ENCODE peak calls at places on chromosomes 11 and 22, in four cellular contexts. V is endothelial cell of umbilical vein, J is fibroblast of lung, Q is MM.1S. K is an unnamed sample.

GRCh38 chr22:49827853-49828598 is at the start of gene BRD1:
- DNase-seq in J (peak), Q (peak), V (peak), K (peak)

GRCh38 chr22:48951836-48952235 is 875.8 kb downstream of the BRD1 start:
- DNase-seq in V (no peak), Q (no peak), J (no peak), K (no peak)

GRCh38 chr11:61023086-61024035 is 51.9 kb downstream of the CD6 start:
- DNase-seq in V (no peak), J (no peak), Q (no peak), K (no peak)

GRCh38 chr11:48055292-48056132 is 75.2 kb downstream of the PTPRJ start:
- DNase-seq in Q (no peak), V (no peak), J (peak), K (peak)

GRCh38 chr11:469684-470667 is 19.9 kb downstream of the PTDSS2 start:
- DNase-seq in J (peak), V (peak), Q (no peak), K (no peak)

GRCh38 chr22:37185646-37186227 is 2.3 kb downstream of the C1QTNF6 start:
- DNase-seq in Q (no peak), V (no peak), J (no peak), K (no peak)

GRCh38 chr11:127493330-127493729 is 492.8 kb upstream of the KIRREL3 start:
- DNase-seq in V (no peak), J (peak), Q (peak), K (no peak)

GRCh38 chr11:15704064-15704463 is 589.3 kb downstream of the INSC start:
- DNase-seq in Q (no peak), V (no peak), J (no peak), K (no peak)

GRCh38 chr11:10664005-10664404 is 29.6 kb downstream of the IRAG1 start:
- DNase-seq in V (no peak), Q (no peak), J (no peak), K (no peak)

GRCh38 chr11:30585067-30585891 is 874 bp downstream of the MPPED2 start:
- DNase-seq in Q (peak), J (no peak), V (no peak), K (no peak)

GRCh38 chr11:118396097-118396501 is 5.3 kb upstream of the ATP5MG start:
- DNase-seq in J (no peak), Q (peak), V (no peak), K (no peak)

GRCh38 chr11:70431611-70432010 is 33.3 kb downstream of the CTTN start:
- DNase-seq in J (no peak), Q (no peak), V (no peak), K (no peak)

GRCh38 chr22:41092847-41093371 is 517 bp downstream of the EP300 start:
- DNase-seq in J (peak), V (peak), Q (peak), K (peak)

GRCh38 chr11:122711831-122712378 is 56.4 kb downstream of the UBASH3B start:
- DNase-seq in V (peak), Q (no peak), J (peak), K (no peak)

GRCh38 chr22:22161924-22162851 is 82.4 kb upstream of the VPREB1 start:
- DNase-seq in Q (peak), J (no peak), V (no peak), K (peak)

GRCh38 chr11:62108971-62109391 is 14.8 kb upstream of the INCENP start:
- DNase-seq in J (peak), Q (no peak), V (peak), K (no peak)

GRCh38 chr11:1129143-1129665 is 28.5 kb upstream of the MUC5AC start:
- DNase-seq in V (no peak), J (no peak), Q (no peak), K (no peak)

GRCh38 chr11:113577356-113578163 is 102.4 kb upstream of the DRD2 start:
- DNase-seq in V (no peak), Q (peak), J (no peak), K (no peak)

GRCh38 chr11:36565033-36565610 is 2.7 kb upstream of the RAG1 start:
- DNase-seq in J (no peak), Q (no peak), V (peak), K (no peak)

GRCh38 chr11:16787035-16787744 is 48.7 kb downstream of the C11orf58 start:
- DNase-seq in V (peak), J (peak), Q (no peak), K (no peak)

GRCh38 chr22:30858976-30859713 is 109.4 kb downstream of the MORC2 start:
- DNase-seq in Q (no peak), J (no peak), V (no peak), K (no peak)

GRCh38 chr22:23369054-23369685 is 188.9 kb downstream of the BCR start:
- DNase-seq in Q (no peak), V (no peak), J (no peak), K (no peak)

GRCh38 chr11:68106165-68106940 is 14.8 kb downstream of the CHKA start:
- DNase-seq in J (peak), Q (no peak), V (peak), K (no peak)

GRCh38 chr11:72036687-72037086 is 38.0 kb downstream of the IL18BP start:
- DNase-seq in Q (no peak), J (no peak), V (no peak), K (no peak)

GRCh38 chr11:34792143-34792542 is 124.0 kb downstream of the APIP start:
- DNase-seq in Q (no peak), V (no peak), J (no peak), K (no peak)

GRCh38 chr11:556857-557256 is 3.7 kb downstream of the LMNTD2 start:
- DNase-seq in V (no peak), J (no peak), Q (no peak), K (no peak)

GRCh38 chr11:69447786-69448185 is 33.7 kb upstream of the LINC01488 start:
- DNase-seq in Q (no peak), V (peak), J (no peak), K (no peak)

GRCh38 chr11:72308226-72309073 is 64.5 kb upstream of the PHOX2A start:
- DNase-seq in Q (no peak), V (peak), J (peak), K (no peak)

GRCh38 chr11:120969993-120970392 is 53.9 kb upstream of the TBCEL start:
- DNase-seq in J (no peak), Q (no peak), V (no peak), K (no peak)

GRCh38 chr11:116118138-116118470 is 613.9 kb upstream of the CADM1 start:
- DNase-seq in V (no peak), Q (no peak), J (no peak), K (no peak)

GRCh38 chr11:72767203-72768062 is 15.2 kb upstream of the ARAP1 start:
- DNase-seq in V (no peak), Q (no peak), J (no peak), K (no peak)

GRCh38 chr11:73988227-73988626 is 5.6 kb upstream of the UCP2 start:
- DNase-seq in V (no peak), J (no peak), Q (no peak), K (no peak)

GRCh38 chr22:26038365-26038764 is 130.9 kb upstream of the SEZ6L start:
- DNase-seq in V (no peak), J (no peak), Q (no peak), K (no peak)

GRCh38 chr11:34576331-34576730 is 44.6 kb upstream of the EHF start:
- DNase-seq in J (peak), Q (no peak), V (no peak), K (no peak)

DNA sequence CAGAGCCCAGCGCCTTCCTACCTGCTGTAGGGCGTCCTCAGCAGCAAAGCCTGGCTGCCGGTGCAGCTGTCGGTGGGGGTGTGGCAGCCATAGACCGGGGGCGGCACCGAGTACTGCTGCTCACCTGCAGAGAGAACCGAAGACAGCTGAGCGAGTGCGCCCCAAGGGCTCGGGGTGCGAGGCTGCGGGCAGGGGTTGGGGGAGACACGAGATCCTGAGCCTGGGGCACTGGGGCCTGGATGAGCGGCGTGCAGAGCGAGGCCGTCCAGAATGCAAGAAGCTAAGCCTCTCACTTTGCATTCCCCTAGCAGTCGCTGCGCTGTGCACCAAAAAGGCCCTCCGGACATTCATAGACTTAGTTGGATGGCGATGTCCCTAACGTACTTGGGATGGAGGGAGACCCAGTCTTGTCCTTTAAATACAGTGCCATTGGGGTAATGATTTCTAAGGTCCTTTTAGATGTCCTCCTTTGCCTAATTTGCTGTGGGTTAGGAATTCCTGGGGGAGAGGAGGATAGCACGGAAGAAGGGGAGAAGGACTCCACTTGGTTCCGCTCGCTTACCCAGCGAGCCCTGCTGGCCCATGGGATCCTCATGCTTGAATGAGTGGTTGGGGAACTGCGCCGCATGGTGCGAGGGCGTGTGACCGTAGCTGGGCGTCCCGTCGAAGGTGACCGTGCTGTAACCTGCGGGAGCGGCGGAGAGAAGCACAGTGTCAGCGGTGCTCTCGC is 7.2 kb downstream of the WT1 start:
- DNase-seq in J (no peak), V (no peak), Q (no peak), K (no peak)
- TF ChIP-seq EZH2 in J (peak), V (peak), Q (no peak), K (no peak)

DNA sequence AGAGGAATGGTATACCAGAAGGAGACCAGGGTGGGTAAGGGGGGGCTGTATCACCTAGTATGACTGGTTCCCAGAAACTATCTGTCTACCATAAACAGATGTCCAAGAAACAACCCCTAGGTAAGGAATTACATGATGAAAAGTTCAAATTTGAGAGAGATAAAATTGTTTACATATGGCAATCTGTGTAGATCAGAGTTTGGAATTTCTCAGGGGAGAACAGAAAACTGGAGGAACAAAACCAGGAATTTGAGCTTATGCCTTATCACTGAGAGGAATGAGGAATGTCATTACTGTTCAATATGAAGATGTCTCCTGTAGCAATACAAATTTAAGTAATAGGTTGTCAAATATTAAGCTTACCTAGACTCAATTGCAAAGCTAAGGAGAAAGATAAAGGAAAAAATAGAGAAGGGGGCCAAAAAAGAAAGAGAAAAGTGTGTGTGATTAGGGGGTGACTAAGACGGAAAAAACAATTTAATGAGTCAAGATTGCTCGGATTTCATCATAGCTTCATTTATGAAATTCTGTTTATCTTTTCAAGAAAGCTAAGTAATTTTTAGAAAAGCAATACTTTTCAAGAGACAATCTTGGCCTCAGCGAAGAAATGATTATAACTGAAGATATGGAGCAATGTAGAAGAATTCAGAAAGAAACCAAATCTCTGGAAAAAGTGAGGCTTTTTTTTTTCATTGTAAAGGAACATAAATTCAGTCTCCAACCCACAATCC is 117.8 kb downstream of the APOL5 start:
- DNase-seq in Q (no peak), V (peak), J (no peak), K (no peak)
- H3K9ac ChIP-seq in Q (peak), V (peak), J (peak), K (no peak)

GRCh38 chr11:129376658-129377341 is 1.2 kb downstream of the BARX2 start:
- DNase-seq in J (no peak), Q (no peak), V (no peak), K (no peak)

GRCh38 chr11:129373489-129373953 is 2.1 kb upstream of the BARX2 start:
- DNase-seq in V (no peak), J (peak), Q (peak), K (no peak)

GRCh38 chr11:129374081-129374992 is 1.3 kb upstream of the BARX2 start:
- DNase-seq in J (no peak), V (no peak), Q (peak), K (no peak)

GRCh38 chr11:129375731-129376657 is at the start of gene BARX2:
- DNase-seq in Q (peak), J (peak), V (peak), K (no peak)

DNA sequence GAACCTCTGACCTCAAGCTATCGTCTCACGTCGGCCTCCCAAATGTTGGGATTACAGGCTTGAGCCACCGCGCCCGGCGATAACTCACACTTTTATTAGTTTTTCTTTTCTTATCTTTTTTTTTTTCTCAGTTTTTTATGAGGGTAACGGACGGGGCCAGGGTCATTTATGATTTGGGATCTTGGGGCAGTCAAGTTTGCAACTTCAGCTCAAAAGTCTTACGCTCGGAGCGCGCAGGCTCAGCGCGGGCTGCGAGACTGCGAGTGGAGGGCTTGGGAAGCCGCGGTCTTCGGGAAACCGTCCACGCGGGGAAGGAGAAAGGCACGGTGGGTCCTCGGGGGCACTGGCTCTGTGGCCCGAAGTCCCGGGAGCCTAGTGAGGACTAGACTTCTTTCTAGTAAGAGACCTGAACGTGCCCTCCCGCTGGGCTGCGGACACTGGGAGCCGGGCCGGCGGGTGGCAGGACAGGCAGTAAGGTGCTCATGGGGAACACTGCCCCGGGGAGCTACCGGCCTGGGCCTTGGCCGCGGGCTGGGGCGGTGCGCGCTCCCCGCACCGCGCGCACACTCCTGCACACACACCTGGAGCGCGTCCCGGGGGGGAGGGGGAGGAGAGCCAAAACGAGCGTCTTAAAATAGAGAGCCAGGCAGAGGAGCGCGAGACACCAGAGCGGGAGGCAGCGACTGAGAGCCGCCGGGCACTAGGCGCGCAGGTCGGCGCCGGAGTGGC is 491 bp upstream of the BARX2 start:
- DNase-seq in V (peak), Q (peak), J (peak), K (no peak)
- TF ChIP-seq EZH2 in V (peak), Q (no peak), J (peak), K (no peak)

GRCh38 chr22:40044102-40044869 is 49.5 kb downstream of the FAM83F start:
- DNase-seq in Q (peak), V (peak), J (peak), K (peak)

GRCh38 chr22:40044870-40045834 is 50.4 kb downstream of the FAM83F start:
- DNase-seq in J (peak), Q (peak), V (peak), K (peak)

GRCh38 chr22:40043793-40044101 is 49.0 kb downstream of the FAM83F start:
- DNase-seq in V (no peak), J (no peak), Q (no peak), K (no peak)

GRCh38 chr22:40043086-40043485 is 48.3 kb downstream of the FAM83F start:
- DNase-seq in J (no peak), V (no peak), Q (no peak), K (no peak)

DNA sequence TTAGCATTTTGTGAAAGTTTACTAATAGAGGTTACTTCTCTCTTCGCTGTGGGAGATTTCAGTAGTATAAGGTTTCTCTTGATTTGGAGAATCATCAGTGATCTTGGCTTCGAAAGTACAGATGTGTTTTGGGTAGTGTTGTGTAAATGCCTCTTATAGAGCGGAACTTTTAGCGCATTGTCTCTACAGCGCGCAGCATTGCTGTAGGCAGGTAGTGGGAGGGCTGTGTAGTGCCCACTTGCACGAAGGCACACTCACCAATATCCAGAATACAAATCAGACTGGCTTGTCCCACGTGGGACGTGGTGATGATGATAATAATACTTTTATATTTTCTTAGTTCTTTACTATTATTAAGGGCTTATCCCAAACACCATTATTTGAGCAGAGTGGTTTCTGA is 51.4 kb downstream of the FAM83F start:
- DNase-seq in V (no peak), J (no peak), Q (no peak), K (no peak)
- H3K9ac ChIP-seq in V (no peak), J (no peak), Q (no peak), K (peak)

GRCh38 chr22:19977296-19978243 is 36.0 kb upstream of the TXNRD2 start:
- DNase-seq in Q (no peak), J (no peak), V (no peak), K (no peak)
- TF ChIP-seq EZH2 in Q (no peak), J (no peak), V (no peak), K (no peak)

GRCh38 chr11:65586247-65586630 is 9.4 kb downstream of the KCNK7 start:
- DNase-seq in J (no peak), V (no peak), Q (no peak), K (no peak)

GRCh38 chr11:65585396-65586246 is 9.8 kb downstream of the EHBP1L1 start:
- DNase-seq in V (no peak), Q (no peak), J (no peak), K (no peak)

GRCh38 chr11:65583589-65583988 is 7.7 kb downstream of the EHBP1L1 start:
- DNase-seq in Q (no peak), J (no peak), V (no peak), K (no peak)

GRCh38 chr11:65584102-65584501 is 8.2 kb downstream of the EHBP1L1 start:
- DNase-seq in J (no peak), Q (no peak), V (no peak), K (no peak)

GRCh38 chr11:65584723-65585171 is 8.9 kb downstream of the EHBP1L1 start:
- DNase-seq in V (no peak), Q (no peak), J (no peak), K (no peak)
- H3K9ac ChIP-seq in V (no peak), Q (no peak), J (no peak), K (no peak)

GRCh38 chr11:75768112-75768908 is at the start of gene DGAT2:
- DNase-seq in J (peak), V (peak), Q (peak), K (no peak)

GRCh38 chr11:75767228-75767572 is 1.4 kb upstream of the DGAT2 start:
- DNase-seq in J (no peak), Q (no peak), V (no peak), K (no peak)

GRCh38 chr11:75766449-75767227 is 1.9 kb upstream of the DGAT2 start:
- DNase-seq in Q (no peak), V (no peak), J (no peak), K (no peak)

GRCh38 chr11:75767793-75768111 is 826 bp upstream of the DGAT2 start:
- DNase-seq in J (no peak), V (no peak), Q (no peak), K (no peak)

GRCh38 chr11:75768909-75769771 is 562 bp downstream of the DGAT2 start:
- DNase-seq in Q (no peak), V (no peak), J (no peak), K (no peak)
- TF ChIP-seq EZH2 in Q (no peak), V (peak), J (peak), K (no peak)

K was measured in DND-41.